ENCODE peak calls at places on chromosomes 13 and 19, in nine cellular contexts. K, B, S, Q, G, H, U, J and E are unnamed samples.

GRCh38 chr13:28040977-28041376 is 52.5 kb upstream of the URAD start:
- DNase-seq in U (no peak), J (no peak), H (no peak), G (no peak), Q (peak), S (no peak), B (no peak), K (no peak), E (no peak)

GRCh38 chr13:113153810-113154748 is 4.4 kb upstream of the PROZ start:
- DNase-seq in S (peak), J (peak), H (peak), B (peak), G (peak), K (peak), Q (peak), U (peak), E (peak)

GRCh38 chr13:19153782-19154450 is 27.7 kb downstream of the TUBA3C start:
- DNase-seq in J (no peak), Q (no peak), G (no peak), H (no peak), S (no peak), B (no peak), U (no peak), K (no peak), E (no peak)

GRCh38 chr13:72782717-72783116 is 784 bp downstream of the PIBF1 start:
- DNase-seq in G (no peak), B (no peak), H (no peak), S (peak), K (no peak), U (no peak), J (peak), Q (peak), E (no peak)

GRCh38 chr19:2755448-2755705 is 15.6 kb upstream of the SLC39A3 start:
- DNase-seq in U (no peak), G (no peak), H (no peak), S (no peak), Q (no peak), B (peak), K (no peak), J (no peak), E (no peak)

GRCh38 chr13:37944476-37945442 is 75.2 kb upstream of the TRPC4 start:
- DNase-seq in Q (no peak), B (no peak), S (no peak), G (no peak), J (no peak), K (no peak), U (no peak), H (no peak), E (no peak)

GRCh38 chr19:18793144-18794028 is 2.3 kb upstream of the COMP start:
- DNase-seq in G (no peak), B (no peak), U (no peak), K (no peak), H (no peak), Q (no peak), J (no peak), S (no peak), E (no peak)

GRCh38 chr13:101398920-101399319 is 17.4 kb downstream of the NALCN start:
- DNase-seq in S (peak), J (no peak), Q (peak), G (no peak), K (no peak), B (no peak), U (no peak), H (no peak), E (no peak)

GRCh38 chr19:15138427-15138826 is 31.2 kb downstream of the SYDE1 start:
- DNase-seq in H (no peak), U (no peak), B (no peak), J (peak), K (no peak), S (no peak), Q (no peak), G (no peak), E (no peak)

GRCh38 chr19:41575998-41576397 is at the start of gene CEACAM21:
- DNase-seq in Q (no peak), G (no peak), J (no peak), B (peak), H (no peak), S (no peak), K (no peak), U (peak), E (peak)

GRCh38 chr19:58134244-58134643 is 16.3 kb downstream of the ZNF329 start:
- DNase-seq in Q (no peak), G (no peak), K (no peak), B (no peak), H (no peak), S (no peak), J (no peak), U (no peak), E (no peak)

GRCh38 chr19:1567116-1567847 is 843 bp downstream of the MEX3D start:
- DNase-seq in B (no peak), Q (peak), K (no peak), S (no peak), U (no peak), J (peak), H (peak), G (peak), E (no peak)

GRCh38 chr13:95552539-95553270 is at the start of gene CLDN10:
- DNase-seq in H (no peak), S (no peak), G (no peak), B (no peak), K (peak), J (no peak), U (no peak), Q (no peak), E (no peak)
- H3K4me3 ChIP-seq in H (no peak), S (no peak), G (no peak), B (peak), K (peak), J (no peak), U (no peak), Q (peak), E (no peak)

DNA sequence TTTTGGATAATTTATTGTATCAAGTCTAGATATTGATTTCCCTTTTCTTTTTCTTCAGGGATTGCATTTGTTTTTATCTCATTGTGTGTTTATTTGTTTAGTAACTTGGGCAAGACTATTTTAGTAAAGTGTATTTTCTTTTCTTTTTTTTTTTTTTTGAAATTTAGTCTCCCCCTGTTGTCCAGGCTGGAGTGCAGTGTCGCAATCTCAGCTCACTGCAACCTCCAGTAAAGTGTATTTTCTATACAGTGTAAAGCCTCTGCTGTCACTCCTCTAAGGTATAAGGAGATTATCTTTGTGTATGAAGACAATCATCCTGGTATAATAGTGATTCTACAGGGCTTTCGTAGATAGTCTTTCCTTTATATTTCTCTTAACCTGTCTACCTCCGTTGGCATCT is 2546.0 kb downstream of the PCDH9 start:
- DNase-seq in K (no peak), H (no peak), U (no peak), B (no peak), J (no peak), G (no peak), Q (no peak), S (no peak), E (no peak)
- H3K4me3 ChIP-seq in K (no peak), H (no peak), U (no peak), B (no peak), J (no peak), G (no peak), Q (no peak), S (no peak), E (no peak)

DNA sequence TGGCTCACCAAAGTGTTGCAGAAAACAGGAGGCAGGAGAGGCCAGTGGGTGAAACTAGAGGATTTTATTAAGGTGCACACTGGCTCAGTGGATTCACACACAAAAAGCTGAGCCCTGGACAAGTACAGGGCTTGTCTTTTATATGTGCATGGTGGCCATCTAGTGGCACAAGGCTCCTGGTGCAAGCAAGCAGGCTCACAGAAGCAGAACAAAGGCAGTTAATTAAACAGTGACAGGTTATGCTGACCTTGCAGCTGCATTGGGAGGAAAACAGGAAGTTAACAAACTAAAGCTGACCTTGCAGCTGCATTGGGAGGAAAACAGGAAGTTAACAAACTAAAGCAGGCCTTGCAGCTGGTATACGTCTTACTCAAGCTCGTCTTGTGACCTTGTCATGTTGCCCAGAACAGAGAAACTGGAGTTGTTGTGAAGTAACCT is 65.3 kb upstream of the ZNF681 start:
- DNase-seq in K (peak), B (no peak), S (peak), G (no peak), H (no peak), J (no peak), Q (no peak), U (no peak), E (no peak)
- H3K4me3 ChIP-seq in K (no peak), B (no peak), S (no peak), G (no peak), H (no peak), J (no peak), Q (no peak), U (no peak), E (no peak)

GRCh38 chr19:16902545-16902944 is 13.7 kb downstream of the F2RL3 start:
- DNase-seq in Q (no peak), G (no peak), H (no peak), S (no peak), U (no peak), J (no peak), B (no peak), K (no peak), E (no peak)

GRCh38 chr19:16899566-16900075 is 10.8 kb downstream of the F2RL3 start:
- DNase-seq in Q (peak), U (no peak), G (no peak), H (no peak), K (peak), J (peak), B (peak), S (peak), E (no peak)

GRCh38 chr19:16904599-16904998 is 15.8 kb downstream of the F2RL3 start:
- DNase-seq in H (no peak), S (no peak), J (no peak), U (no peak), Q (no peak), G (no peak), B (no peak), K (no peak), E (no peak)

GRCh38 chr19:16901491-16902175 is 12.8 kb downstream of the F2RL3 start:
- DNase-seq in S (no peak), K (no peak), U (no peak), Q (no peak), B (peak), J (no peak), G (no peak), H (no peak), E (no peak)

GRCh38 chr19:16903347-16903746 is 14.5 kb downstream of the F2RL3 start:
- DNase-seq in Q (no peak), G (no peak), S (no peak), J (no peak), K (no peak), B (peak), U (no peak), H (no peak), E (no peak)
- H3K4me3 ChIP-seq in Q (no peak), G (no peak), S (no peak), J (no peak), K (no peak), B (no peak), U (no peak), H (no peak), E (no peak)

GRCh38 chr19:51644636-51645271 is 1.9 kb downstream of the SIGLEC14 start:
- DNase-seq in G (no peak), K (no peak), B (no peak), H (no peak), J (no peak), Q (no peak), S (no peak), U (no peak), E (no peak)
- H3K4me3 ChIP-seq in G (peak), K (no peak), B (no peak), H (no peak), J (no peak), Q (no peak), S (no peak), U (no peak), E (no peak)

GRCh38 chr13:98761126-98761978 is 8.9 kb upstream of the SLC15A1 start:
- DNase-seq in J (peak), K (no peak), B (no peak), H (no peak), Q (no peak), S (peak), U (no peak), G (no peak), E (no peak)
- H3K4me3 ChIP-seq in J (peak), K (no peak), B (peak), H (peak), Q (no peak), S (peak), U (no peak), G (peak), E (peak)